ENCODE peak calls at places on chromosomes 2 and 18, in ten cellular contexts. B, Q, S, X, N, K, H, E, G and T are unnamed samples.

GRCh38 chr2:127769587-127769986 is 41.4 kb downstream of the WDR33 start:
- DNase-seq in B (no peak), Q (no peak), S (no peak), X (no peak), N (no peak), K (no peak), H (no peak), E (no peak), G (no peak), T (no peak)

GRCh38 chr2:42048318-42049251 is 764 bp downstream of the PKDCC start:
- DNase-seq in B (no peak), Q (peak), S (no peak), X (peak), N (no peak), K (no peak), H (no peak), E (peak), G (no peak), T (no peak)

GRCh38 chr2:217248312-217248935 is 388.6 kb upstream of the TNP1 start:
- DNase-seq in B (no peak), Q (peak), S (peak), X (peak), N (peak), K (no peak), H (no peak), E (peak), G (no peak), T (peak)

GRCh38 chr2:21395366-21395765 is 271.6 kb downstream of the TDRD15 start:
- DNase-seq in B (no peak), Q (no peak), S (no peak), X (no peak), N (peak), K (no peak), H (no peak), E (no peak), G (no peak), T (peak)

GRCh38 chr2:224869601-224870000 is 153.4 kb upstream of the CCDC195 start:
- DNase-seq in B (peak), Q (no peak), S (no peak), X (peak), N (peak), K (peak), H (peak), E (no peak), G (no peak), T (no peak)

GRCh38 chr2:237393523-237393922 is 20.4 kb downstream of the COL6A3 start:
- DNase-seq in B (no peak), Q (no peak), S (no peak), X (no peak), N (no peak), K (no peak), H (peak), E (no peak), G (no peak), T (no peak)

GRCh38 chr18:73842795-73843394 is 304.7 kb downstream of the FBXO15 start:
- DNase-seq in B (no peak), Q (peak), S (peak), X (peak), N (peak), K (peak), H (peak), E (peak), G (peak), T (peak)

GRCh38 chr2:179677148-179677688 is 184.2 kb downstream of the ZNF385B start:
- DNase-seq in B (no peak), Q (no peak), S (no peak), X (peak), N (no peak), K (no peak), H (peak), E (no peak), G (no peak), T (no peak)

GRCh38 chr18:3493501-3494244 is 43.7 kb downstream of the TGIF1 start:
- DNase-seq in B (no peak), Q (no peak), S (no peak), X (no peak), N (no peak), K (no peak), H (no peak), E (no peak), G (no peak), T (peak)

GRCh38 chr2:101912545-101912944 is 79.2 kb upstream of the IL1R2 start:
- DNase-seq in B (no peak), Q (no peak), S (no peak), X (no peak), N (no peak), K (no peak), H (no peak), E (no peak), G (no peak), T (no peak)

GRCh38 chr2:26457695-26458364 is 20.1 kb downstream of the OTOF start:
- DNase-seq in B (no peak), Q (no peak), S (no peak), X (no peak), N (no peak), K (no peak), H (no peak), E (no peak), G (no peak), T (no peak)

GRCh38 chr2:239555566-239555895 is 154.7 kb upstream of the HDAC4 start:
- DNase-seq in B (no peak), Q (no peak), S (no peak), X (no peak), N (peak), K (no peak), H (no peak), E (no peak), G (no peak), T (no peak)

GRCh38 chr18:65750421-65751144 is at the start of gene CDH7:
- DNase-seq in B (no peak), Q (peak), S (no peak), X (no peak), N (no peak), K (no peak), H (no peak), E (no peak), G (no peak), T (no peak)